ENCODE peak calls at places on chromosomes 3 and 15, in seven cellular contexts. One of them, this sample, is unnamed.

GRCh38 chr3:52730681-52731080 is 24.8 kb downstream of the SPCS1 start:
- DNase-seq in H1: no peak
- DNase-seq in HepG2: no peak
- DNase-seq in K562: no peak
- DNase-seq in GM12878: no peak
- DNase-seq in HCT116: no peak
- DNase-seq in SK-N-SH: no peak
- DNase-seq in this sample: no peak

GRCh38 chr3:26279091-26279490 is 343.5 kb upstream of the LRRC3B start:
- DNase-seq in H1: no peak
- DNase-seq in HepG2: no peak
- DNase-seq in K562: no peak
- DNase-seq in GM12878: no peak
- DNase-seq in HCT116: no peak
- DNase-seq in SK-N-SH: no peak
- DNase-seq in this sample: no peak

GRCh38 chr3:137116619-137117018 is 158.8 kb downstream of the IL20RB start:
- DNase-seq in H1: no peak
- DNase-seq in HepG2: no peak
- DNase-seq in K562: no peak
- DNase-seq in GM12878: no peak
- DNase-seq in HCT116: no peak
- DNase-seq in SK-N-SH: no peak
- DNase-seq in this sample: no peak

GRCh38 chr15:70164910-70165791 is 67.4 kb upstream of the TLE3 start:
- DNase-seq in H1: no peak
- DNase-seq in HepG2: peak; percentile 25
- DNase-seq in K562: no peak
- DNase-seq in GM12878: no peak
- DNase-seq in HCT116: no peak
- DNase-seq in SK-N-SH: no peak
- DNase-seq in this sample: no peak

GRCh38 chr15:29535952-29536351 is 266.3 kb upstream of the NSMCE3 start:
- DNase-seq in H1: no peak
- DNase-seq in HepG2: no peak
- DNase-seq in K562: no peak
- DNase-seq in GM12878: no peak
- DNase-seq in HCT116: no peak
- DNase-seq in SK-N-SH: no peak
- DNase-seq in this sample: no peak

GRCh38 chr3:69665026-69665739 is 74.1 kb upstream of the MITF start:
- DNase-seq in H1: no peak
- DNase-seq in HepG2: no peak
- DNase-seq in K562: peak; percentile 12
- DNase-seq in GM12878: no peak
- DNase-seq in HCT116: no peak
- DNase-seq in SK-N-SH: peak; percentile 56
- DNase-seq in this sample: no peak

GRCh38 chr3:127729556-127730056 is 56.9 kb downstream of the ABTB1 start:
- DNase-seq in H1: no peak
- DNase-seq in HepG2: no peak
- DNase-seq in K562: peak; percentile 14
- DNase-seq in GM12878: no peak
- DNase-seq in HCT116: no peak
- DNase-seq in SK-N-SH: no peak
- DNase-seq in this sample: no peak

GRCh38 chr3:50383750-50384149 is 24.4 kb upstream of the TMEM115 start:
- DNase-seq in H1: no peak
- DNase-seq in HepG2: no peak
- DNase-seq in K562: no peak
- DNase-seq in GM12878: no peak
- DNase-seq in HCT116: no peak
- DNase-seq in SK-N-SH: no peak
- DNase-seq in this sample: no peak

GRCh38 chr3:48558446-48559134 is 2.0 kb upstream of the PFKFB4 start:
- DNase-seq in H1: no peak
- DNase-seq in HepG2: no peak
- DNase-seq in K562: no peak
- DNase-seq in GM12878: no peak
- DNase-seq in HCT116: no peak
- DNase-seq in SK-N-SH: peak; percentile 49
- DNase-seq in this sample: no peak

GRCh38 chr15:39618063-39618823 is 37.4 kb downstream of the THBS1 start:
- DNase-seq in H1: no peak
- DNase-seq in HepG2: no peak
- DNase-seq in K562: no peak
- DNase-seq in GM12878: no peak
- DNase-seq in HCT116: no peak
- DNase-seq in SK-N-SH: no peak
- DNase-seq in this sample: no peak

GRCh38 chr3:124885466-124886167 is 1.5 kb downstream of the ITGB5 start:
- DNase-seq in H1: no peak
- DNase-seq in HepG2: no peak
- DNase-seq in K562: no peak
- DNase-seq in GM12878: no peak
- DNase-seq in HCT116: no peak
- DNase-seq in SK-N-SH: peak; percentile 23
- DNase-seq in this sample: no peak

GRCh38 chr3:72618739-72619138 is 229.5 kb downstream of the SHQ1 start:
- DNase-seq in H1: no peak
- DNase-seq in HepG2: no peak
- DNase-seq in K562: no peak
- DNase-seq in GM12878: no peak
- DNase-seq in HCT116: no peak
- DNase-seq in SK-N-SH: no peak
- DNase-seq in this sample: no peak

GRCh38 chr3:168034152-168034928 is 61.4 kb downstream of the GOLIM4 start:
- DNase-seq in H1: no peak
- DNase-seq in HepG2: no peak
- DNase-seq in K562: peak; percentile 64
- DNase-seq in GM12878: no peak
- DNase-seq in HCT116: no peak
- DNase-seq in SK-N-SH: peak; percentile 12
- DNase-seq in this sample: no peak

GRCh38 chr15:46591462-46591861 is 956.6 kb downstream of the SQOR start:
- DNase-seq in H1: no peak
- DNase-seq in HepG2: no peak
- DNase-seq in K562: no peak
- DNase-seq in GM12878: no peak
- DNase-seq in HCT116: no peak
- DNase-seq in SK-N-SH: no peak
- DNase-seq in this sample: no peak

GRCh38 chr3:177194319-177194718 is 3.0 kb downstream of the TBL1XR1 start:
- DNase-seq in H1: no peak
- DNase-seq in HepG2: no peak
- DNase-seq in K562: no peak
- DNase-seq in GM12878: no peak
- DNase-seq in HCT116: no peak
- DNase-seq in SK-N-SH: no peak
- DNase-seq in this sample: no peak

GRCh38 chr15:89472785-89473256 is 23.6 kb downstream of the RHCG start:
- DNase-seq in H1: peak; percentile 79
- DNase-seq in HepG2: peak; percentile 56
- DNase-seq in K562: peak; percentile 76
- DNase-seq in GM12878: no peak
- DNase-seq in HCT116: peak; percentile 48
- DNase-seq in SK-N-SH: peak; percentile 91
- DNase-seq in this sample: peak; percentile 78

GRCh38 chr3:45497963-45498362 is 96.6 kb upstream of the LIMD1 start:
- DNase-seq in H1: no peak
- DNase-seq in HepG2: no peak
- DNase-seq in K562: no peak
- DNase-seq in GM12878: no peak
- DNase-seq in HCT116: no peak
- DNase-seq in SK-N-SH: no peak
- DNase-seq in this sample: no peak

GRCh38 chr3:105496343-105496742 is 129.6 kb downstream of the ALCAM start:
- DNase-seq in H1: no peak
- DNase-seq in HepG2: no peak
- DNase-seq in K562: no peak
- DNase-seq in GM12878: no peak
- DNase-seq in HCT116: no peak
- DNase-seq in SK-N-SH: no peak
- DNase-seq in this sample: no peak

GRCh38 chr3:182713743-182714517 is 79.4 kb upstream of the ATP11B start:
- DNase-seq in H1: no peak
- DNase-seq in HepG2: peak; percentile 58
- DNase-seq in K562: peak; percentile 81
- DNase-seq in GM12878: peak; percentile 49
- DNase-seq in HCT116: peak; percentile 60
- DNase-seq in SK-N-SH: peak; percentile 62
- DNase-seq in this sample: peak; percentile 39

GRCh38 chr15:31481157-31481556 is 154.5 kb downstream of the KLF13 start:
- DNase-seq in H1: no peak
- DNase-seq in HepG2: no peak
- DNase-seq in K562: no peak
- DNase-seq in GM12878: no peak
- DNase-seq in HCT116: no peak
- DNase-seq in SK-N-SH: no peak
- DNase-seq in this sample: no peak

GRCh38 chr15:77173487-77173886 is 102.6 kb upstream of the TSPAN3 start:
- DNase-seq in H1: no peak
- DNase-seq in HepG2: peak; percentile 82
- DNase-seq in K562: no peak
- DNase-seq in GM12878: no peak
- DNase-seq in HCT116: no peak
- DNase-seq in SK-N-SH: no peak
- DNase-seq in this sample: no peak

DNA sequence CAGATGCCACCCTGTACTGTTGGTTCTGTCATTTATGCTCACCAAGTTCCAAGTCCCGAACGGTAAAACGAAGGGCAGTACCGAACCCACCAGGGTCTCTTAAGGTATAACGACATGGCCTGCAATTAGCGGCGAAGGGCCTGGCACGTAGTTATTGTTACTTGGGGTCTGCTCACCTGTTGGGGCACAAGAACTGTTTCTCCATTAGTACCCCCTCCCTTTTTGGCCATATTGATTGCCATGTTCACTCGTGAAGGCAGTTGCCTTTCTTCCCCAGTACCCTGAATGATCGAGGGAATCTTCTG is 435 bp downstream of the IL17RB start:
- DNase-seq in H1: no peak
- DNase-seq in HepG2: no peak
- DNase-seq in K562: no peak
- DNase-seq in GM12878: no peak
- DNase-seq in HCT116: no peak
- DNase-seq in SK-N-SH: no peak
- DNase-seq in this sample: no peak
- H3K4me3 ChIP-seq in H1: peak overlapping the region; percentile 75
- H3K4me3 ChIP-seq in HepG2: peak overlapping the region; percentile 92
- H3K4me3 ChIP-seq in K562: no peak overlapping the region
- H3K4me3 ChIP-seq in GM12878: peak overlapping the region; percentile 73
- H3K4me3 ChIP-seq in HCT116: peak overlapping the region; percentile 45
- H3K4me3 ChIP-seq in SK-N-SH: no peak overlapping the region
- H3K4me3 ChIP-seq in this sample: peak overlapping the region; percentile 71

GRCh38 chr15:58159827-58160386 is 21.7 kb downstream of the AQP9 start:
- DNase-seq in H1: no peak
- DNase-seq in HepG2: no peak
- DNase-seq in K562: no peak
- DNase-seq in GM12878: no peak
- DNase-seq in HCT116: no peak
- DNase-seq in SK-N-SH: no peak
- DNase-seq in this sample: no peak

GRCh38 chr15:58161436-58161835 is 23.3 kb downstream of the AQP9 start:
- DNase-seq in H1: no peak
- DNase-seq in HepG2: no peak
- DNase-seq in K562: no peak
- DNase-seq in GM12878: no peak
- DNase-seq in HCT116: no peak
- DNase-seq in SK-N-SH: no peak
- DNase-seq in this sample: no peak

GRCh38 chr15:58169934-58170333 is 31.8 kb downstream of the AQP9 start:
- DNase-seq in H1: no peak
- DNase-seq in HepG2: no peak
- DNase-seq in K562: no peak
- DNase-seq in GM12878: no peak
- DNase-seq in HCT116: no peak
- DNase-seq in SK-N-SH: no peak
- DNase-seq in this sample: no peak

GRCh38 chr15:58167095-58167591 is 29.0 kb downstream of the AQP9 start:
- DNase-seq in H1: no peak
- DNase-seq in HepG2: peak; percentile 56
- DNase-seq in K562: peak; percentile 67
- DNase-seq in GM12878: no peak
- DNase-seq in HCT116: no peak
- DNase-seq in SK-N-SH: no peak
- DNase-seq in this sample: no peak

DNA sequence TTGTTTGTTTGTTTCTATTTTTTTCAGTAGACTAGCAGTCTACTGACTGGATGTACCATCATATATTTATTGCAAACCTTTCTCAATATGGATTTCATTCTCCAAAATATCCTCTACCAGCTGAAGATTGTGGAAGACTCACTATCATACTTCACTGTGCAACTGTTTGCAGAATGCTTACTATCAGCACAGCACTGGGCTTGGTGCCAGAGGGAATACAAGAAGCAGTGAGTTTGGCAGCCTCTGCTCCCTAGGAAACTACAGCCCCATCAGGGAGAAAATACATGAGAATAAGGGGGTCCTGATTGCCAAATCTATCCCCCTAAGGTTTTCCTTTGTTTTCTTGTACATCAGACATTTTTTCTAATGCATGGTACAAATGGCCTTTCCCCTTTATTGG is 27.5 kb downstream of the AQP9 start:
- DNase-seq in H1: no peak
- DNase-seq in HepG2: peak; percentile 5
- DNase-seq in K562: peak; percentile 75
- DNase-seq in GM12878: no peak
- DNase-seq in HCT116: no peak
- DNase-seq in SK-N-SH: no peak
- DNase-seq in this sample: no peak
- TF ChIP-seq YY1 in H1: no peak
- TF ChIP-seq YY1 in HepG2: no peak
- TF ChIP-seq YY1 in K562: no peak
- TF ChIP-seq YY1 in GM12878: no peak
- TF ChIP-seq YY1 in HCT116: no peak
- TF ChIP-seq YY1 in SK-N-SH: no peak
- TF ChIP-seq YY1 in this sample: no peak

GRCh38 chr15:84725001-84725491 is 9.1 kb upstream of the SEC11A start:
- DNase-seq in H1: no peak
- DNase-seq in HepG2: no peak
- DNase-seq in K562: peak; percentile 39
- DNase-seq in GM12878: peak; percentile 71
- DNase-seq in HCT116: no peak
- DNase-seq in SK-N-SH: peak; percentile 51
- DNase-seq in this sample: no peak
- H3K4me3 ChIP-seq in H1: no peak overlapping the region
- H3K4me3 ChIP-seq in HepG2: no peak overlapping the region
- H3K4me3 ChIP-seq in K562: no peak overlapping the region
- H3K4me3 ChIP-seq in GM12878: no peak overlapping the region
- H3K4me3 ChIP-seq in HCT116: no peak overlapping the region
- H3K4me3 ChIP-seq in SK-N-SH: no peak overlapping the region
- H3K4me3 ChIP-seq in this sample: no peak overlapping the region

DNA sequence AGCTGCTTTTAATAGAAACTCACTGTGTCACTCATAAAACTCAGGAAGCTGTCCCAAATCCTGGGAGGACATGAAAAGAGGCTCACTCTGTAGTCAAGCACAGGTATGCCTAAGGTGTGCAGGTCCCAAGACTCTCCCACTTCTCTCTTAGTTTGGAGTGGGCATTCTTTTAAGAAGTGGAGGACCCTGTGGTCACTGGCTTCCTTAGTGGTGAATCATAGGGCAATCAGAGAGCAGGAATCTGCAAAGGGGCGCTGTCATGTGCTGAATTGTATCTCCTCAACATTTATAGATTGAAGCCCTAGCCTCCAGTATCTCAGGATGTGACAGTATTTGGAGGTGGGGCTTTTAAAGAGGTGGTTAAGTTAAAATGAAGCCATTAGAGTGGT is 47.2 kb upstream of the ZBTB38 start:
- DNase-seq in H1: no peak
- DNase-seq in HepG2: no peak
- DNase-seq in K562: no peak
- DNase-seq in GM12878: no peak
- DNase-seq in HCT116: no peak
- DNase-seq in SK-N-SH: no peak
- DNase-seq in this sample: no peak
- TF ChIP-seq YY1 in H1: no peak
- TF ChIP-seq YY1 in HepG2: no peak
- TF ChIP-seq YY1 in K562: no peak
- TF ChIP-seq YY1 in GM12878: no peak
- TF ChIP-seq YY1 in HCT116: no peak
- TF ChIP-seq YY1 in SK-N-SH: no peak
- TF ChIP-seq YY1 in this sample: no peak